ENCODE peak calls at places on chromosomes 5 and 9, in nine cellular contexts. One of them, this sample, is unnamed.

GRCh38 chr5:36667826-36668225 is 61.4 kb downstream of the SLC1A3 start:
- DNase-seq in brain microvascular endothelial cell: no peak
- DNase-seq in PC-3: peak; percentile 73
- DNase-seq in fibroblast of villous mesenchyme: peak; percentile 93
- DNase-seq in stomach: no peak
- DNase-seq in lower leg skin: no peak
- DNase-seq in PC-9: peak; percentile 97
- DNase-seq in esophagus squamous epithelium: no peak
- DNase-seq in spleen: no peak
- DNase-seq in this sample: no peak

GRCh38 chr5:67404261-67405100 is 207.9 kb upstream of the CD180 start:
- DNase-seq in esophagus squamous epithelium: no peak
- DNase-seq in stomach: no peak
- DNase-seq in spleen: no peak
- DNase-seq in PC-9: no peak
- DNase-seq in fibroblast of villous mesenchyme: no peak
- DNase-seq in lower leg skin: no peak
- DNase-seq in PC-3: peak; percentile 57
- DNase-seq in brain microvascular endothelial cell: peak; percentile 31
- DNase-seq in this sample: peak; percentile 50

GRCh38 chr9:72526901-72527800 is 5.7 kb downstream of the TMC1 start:
- DNase-seq in fibroblast of villous mesenchyme: peak; percentile 94
- DNase-seq in brain microvascular endothelial cell: peak; percentile 95
- DNase-seq in spleen: peak; percentile 77
- DNase-seq in PC-9: peak; percentile 97
- DNase-seq in esophagus squamous epithelium: no peak
- DNase-seq in lower leg skin: peak; percentile 94
- DNase-seq in PC-3: peak; percentile 84
- DNase-seq in stomach: peak; percentile 68
- DNase-seq in this sample: peak; percentile 50

GRCh38 chr9:110126986-110127864 is 80.7 kb downstream of the C9orf152 start:
- DNase-seq in lower leg skin: no peak
- DNase-seq in PC-9: no peak
- DNase-seq in fibroblast of villous mesenchyme: peak; percentile 97
- DNase-seq in spleen: peak; percentile 78
- DNase-seq in stomach: peak; percentile 33
- DNase-seq in brain microvascular endothelial cell: peak; percentile 68
- DNase-seq in esophagus squamous epithelium: no peak
- DNase-seq in PC-3: no peak
- DNase-seq in this sample: no peak

GRCh38 chr5:148844433-148845279 is 18.2 kb downstream of the ADRB2 start:
- DNase-seq in fibroblast of villous mesenchyme: no peak
- DNase-seq in lower leg skin: no peak
- DNase-seq in esophagus squamous epithelium: no peak
- DNase-seq in stomach: no peak
- DNase-seq in brain microvascular endothelial cell: no peak
- DNase-seq in PC-9: no peak
- DNase-seq in spleen: no peak
- DNase-seq in PC-3: no peak
- DNase-seq in this sample: no peak

GRCh38 chr5:137900925-137901817 is 11.9 kb downstream of the PKD2L2 start:
- DNase-seq in PC-3: no peak
- DNase-seq in stomach: no peak
- DNase-seq in spleen: no peak
- DNase-seq in lower leg skin: no peak
- DNase-seq in brain microvascular endothelial cell: no peak
- DNase-seq in PC-9: no peak
- DNase-seq in fibroblast of villous mesenchyme: no peak
- DNase-seq in esophagus squamous epithelium: no peak
- DNase-seq in this sample: no peak

GRCh38 chr5:177307544-177308363 is 3.9 kb downstream of the MXD3 start:
- DNase-seq in lower leg skin: no peak
- DNase-seq in PC-9: no peak
- DNase-seq in brain microvascular endothelial cell: no peak
- DNase-seq in PC-3: no peak
- DNase-seq in fibroblast of villous mesenchyme: no peak
- DNase-seq in stomach: no peak
- DNase-seq in spleen: peak; percentile 91
- DNase-seq in esophagus squamous epithelium: no peak
- DNase-seq in this sample: no peak

GRCh38 chr5:172052454-172053236 is 46.2 kb upstream of the FBXW11 start:
- DNase-seq in fibroblast of villous mesenchyme: peak; percentile 48
- DNase-seq in esophagus squamous epithelium: no peak
- DNase-seq in lower leg skin: no peak
- DNase-seq in PC-9: no peak
- DNase-seq in spleen: no peak
- DNase-seq in stomach: peak; percentile 39
- DNase-seq in brain microvascular endothelial cell: peak; percentile 84
- DNase-seq in PC-3: no peak
- DNase-seq in this sample: peak; percentile 12

GRCh38 chr5:131302506-131302905 is 38.7 kb downstream of the CDC42SE2 start:
- DNase-seq in PC-3: peak; percentile 44
- DNase-seq in brain microvascular endothelial cell: no peak
- DNase-seq in PC-9: peak; percentile 38
- DNase-seq in lower leg skin: no peak
- DNase-seq in fibroblast of villous mesenchyme: no peak
- DNase-seq in spleen: no peak
- DNase-seq in stomach: no peak
- DNase-seq in esophagus squamous epithelium: no peak
- DNase-seq in this sample: no peak

GRCh38 chr9:35907732-35908483 is 1.4 kb upstream of the SPAAR start:
- DNase-seq in spleen: no peak
- DNase-seq in lower leg skin: peak; percentile 93
- DNase-seq in esophagus squamous epithelium: no peak
- DNase-seq in stomach: peak; percentile 47
- DNase-seq in PC-3: peak; percentile 84
- DNase-seq in PC-9: peak; percentile 81
- DNase-seq in fibroblast of villous mesenchyme: peak; percentile 93
- DNase-seq in brain microvascular endothelial cell: peak; percentile 65
- DNase-seq in this sample: peak; percentile 37

GRCh38 chr9:131289301-131290038 is at the start of gene PLPP7:
- DNase-seq in brain microvascular endothelial cell: peak; percentile 43
- DNase-seq in spleen: no peak
- DNase-seq in stomach: no peak
- DNase-seq in fibroblast of villous mesenchyme: peak; percentile 58
- DNase-seq in PC-9: no peak
- DNase-seq in PC-3: no peak
- DNase-seq in lower leg skin: no peak
- DNase-seq in esophagus squamous epithelium: no peak
- DNase-seq in this sample: no peak

GRCh38 chr5:1299961-1300360 is 5.1 kb upstream of the TERT start:
- DNase-seq in esophagus squamous epithelium: no peak
- DNase-seq in fibroblast of villous mesenchyme: no peak
- DNase-seq in PC-3: no peak
- DNase-seq in PC-9: no peak
- DNase-seq in brain microvascular endothelial cell: no peak
- DNase-seq in stomach: no peak
- DNase-seq in lower leg skin: peak; percentile 66
- DNase-seq in spleen: peak; percentile 70
- DNase-seq in this sample: no peak

GRCh38 chr9:111186021-111186420 is 144.0 kb downstream of the OR2K2 start:
- DNase-seq in PC-9: no peak
- DNase-seq in spleen: no peak
- DNase-seq in esophagus squamous epithelium: no peak
- DNase-seq in fibroblast of villous mesenchyme: no peak
- DNase-seq in lower leg skin: no peak
- DNase-seq in PC-3: no peak
- DNase-seq in brain microvascular endothelial cell: no peak
- DNase-seq in stomach: no peak
- DNase-seq in this sample: no peak

GRCh38 chr5:136194611-136195010 is 1.6 kb upstream of the SMIM32 start:
- DNase-seq in fibroblast of villous mesenchyme: no peak
- DNase-seq in esophagus squamous epithelium: no peak
- DNase-seq in brain microvascular endothelial cell: no peak
- DNase-seq in spleen: peak; percentile 62
- DNase-seq in PC-9: no peak
- DNase-seq in PC-3: no peak
- DNase-seq in lower leg skin: peak; percentile 71
- DNase-seq in stomach: no peak
- DNase-seq in this sample: no peak

DNA sequence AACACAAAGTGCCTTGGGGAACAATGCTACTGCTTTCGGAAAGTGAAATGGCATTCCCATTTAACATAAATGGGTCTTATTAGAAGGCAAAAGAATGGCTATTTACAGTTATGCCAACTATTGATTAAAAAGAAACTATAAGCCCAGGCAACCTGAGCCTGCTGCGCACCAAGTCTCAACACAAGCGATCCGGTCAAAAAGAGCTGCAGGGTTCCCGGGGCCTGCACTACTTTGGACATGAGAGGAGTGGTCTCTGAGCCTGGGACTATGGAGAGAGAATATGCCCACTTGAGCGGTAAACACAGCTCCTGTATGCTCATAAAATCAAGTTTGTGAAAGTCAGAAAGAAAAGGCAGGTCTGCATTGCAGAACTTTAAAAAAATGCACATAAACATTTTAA is 660.7 kb downstream of the EFNA5 start:
- DNase-seq in stomach: no peak
- DNase-seq in brain microvascular endothelial cell: no peak
- DNase-seq in PC-9: no peak
- DNase-seq in spleen: no peak
- DNase-seq in esophagus squamous epithelium: no peak
- DNase-seq in lower leg skin: no peak
- DNase-seq in fibroblast of villous mesenchyme: no peak
- DNase-seq in PC-3: no peak
- DNase-seq in this sample: no peak
- H3K4me3 ChIP-seq in stomach: no peak overlapping the region
- H3K4me3 ChIP-seq in brain microvascular endothelial cell: no peak overlapping the region
- H3K4me3 ChIP-seq in PC-9: no peak overlapping the region
- H3K4me3 ChIP-seq in spleen: no peak overlapping the region
- H3K4me3 ChIP-seq in esophagus squamous epithelium: no peak overlapping the region
- H3K4me3 ChIP-seq in lower leg skin: no peak overlapping the region
- H3K4me3 ChIP-seq in fibroblast of villous mesenchyme: no peak overlapping the region
- H3K4me3 ChIP-seq in PC-3: no peak overlapping the region
- H3K4me3 ChIP-seq in this sample: no peak overlapping the region

GRCh38 chr5:71483355-71483754 is 27.9 kb downstream of the BDP1 start:
- DNase-seq in spleen: no peak
- DNase-seq in brain microvascular endothelial cell: peak; percentile 11
- DNase-seq in lower leg skin: no peak
- DNase-seq in fibroblast of villous mesenchyme: peak; percentile 63
- DNase-seq in PC-9: peak; percentile 91
- DNase-seq in stomach: no peak
- DNase-seq in PC-3: peak; percentile 80
- DNase-seq in esophagus squamous epithelium: no peak
- DNase-seq in this sample: peak; percentile 54

GRCh38 chr5:71481441-71481840 is 26.0 kb downstream of the BDP1 start:
- DNase-seq in lower leg skin: no peak
- DNase-seq in PC-3: no peak
- DNase-seq in esophagus squamous epithelium: no peak
- DNase-seq in stomach: no peak
- DNase-seq in spleen: no peak
- DNase-seq in brain microvascular endothelial cell: no peak
- DNase-seq in PC-9: no peak
- DNase-seq in fibroblast of villous mesenchyme: no peak
- DNase-seq in this sample: no peak

DNA sequence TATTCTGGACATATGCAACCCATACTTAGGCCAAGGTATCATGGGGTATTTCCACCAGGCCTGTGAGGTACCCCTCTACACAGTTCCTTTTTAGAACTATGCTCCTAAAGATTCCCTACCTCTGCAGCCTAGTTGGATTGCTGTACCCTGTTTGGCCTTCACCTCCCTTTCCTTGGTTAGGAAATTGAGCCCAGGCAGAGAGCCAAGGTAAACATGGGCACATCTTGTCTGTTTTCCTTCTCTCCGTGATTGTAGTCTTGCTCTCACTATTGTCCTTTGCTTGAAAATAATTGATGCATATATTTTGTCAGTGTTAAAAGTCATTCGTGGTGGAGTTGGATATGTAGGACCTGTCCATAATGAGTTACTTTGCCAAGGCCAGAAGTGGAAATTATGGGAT is 26.7 kb downstream of the BDP1 start:
- DNase-seq in PC-9: peak; percentile 43
- DNase-seq in brain microvascular endothelial cell: peak; percentile 56
- DNase-seq in esophagus squamous epithelium: no peak
- DNase-seq in stomach: no peak
- DNase-seq in fibroblast of villous mesenchyme: peak; percentile 43
- DNase-seq in lower leg skin: no peak
- DNase-seq in spleen: no peak
- DNase-seq in PC-3: peak; percentile 64
- DNase-seq in this sample: no peak
- TF ChIP-seq CTCF in PC-9: no peak
- TF ChIP-seq CTCF in brain microvascular endothelial cell: no peak
- TF ChIP-seq CTCF in esophagus squamous epithelium: no peak
- TF ChIP-seq CTCF in stomach: no peak
- TF ChIP-seq CTCF in fibroblast of villous mesenchyme: no peak
- TF ChIP-seq CTCF in lower leg skin: no peak
- TF ChIP-seq CTCF in spleen: no peak
- TF ChIP-seq CTCF in PC-3: no peak
- TF ChIP-seq CTCF in this sample: no peak

GRCh38 chr9:18382243-18382642 is 91.7 kb upstream of the ADAMTSL1 start:
- DNase-seq in PC-3: no peak
- DNase-seq in spleen: no peak
- DNase-seq in esophagus squamous epithelium: no peak
- DNase-seq in lower leg skin: no peak
- DNase-seq in PC-9: no peak
- DNase-seq in stomach: no peak
- DNase-seq in fibroblast of villous mesenchyme: no peak
- DNase-seq in brain microvascular endothelial cell: no peak
- DNase-seq in this sample: no peak
- H3K4me3 ChIP-seq in PC-3: no peak overlapping the region
- H3K4me3 ChIP-seq in spleen: no peak overlapping the region
- H3K4me3 ChIP-seq in esophagus squamous epithelium: no peak overlapping the region
- H3K4me3 ChIP-seq in lower leg skin: no peak overlapping the region
- H3K4me3 ChIP-seq in PC-9: no peak overlapping the region
- H3K4me3 ChIP-seq in stomach: no peak overlapping the region
- H3K4me3 ChIP-seq in fibroblast of villous mesenchyme: no peak overlapping the region
- H3K4me3 ChIP-seq in brain microvascular endothelial cell: no peak overlapping the region
- H3K4me3 ChIP-seq in this sample: no peak overlapping the region

DNA sequence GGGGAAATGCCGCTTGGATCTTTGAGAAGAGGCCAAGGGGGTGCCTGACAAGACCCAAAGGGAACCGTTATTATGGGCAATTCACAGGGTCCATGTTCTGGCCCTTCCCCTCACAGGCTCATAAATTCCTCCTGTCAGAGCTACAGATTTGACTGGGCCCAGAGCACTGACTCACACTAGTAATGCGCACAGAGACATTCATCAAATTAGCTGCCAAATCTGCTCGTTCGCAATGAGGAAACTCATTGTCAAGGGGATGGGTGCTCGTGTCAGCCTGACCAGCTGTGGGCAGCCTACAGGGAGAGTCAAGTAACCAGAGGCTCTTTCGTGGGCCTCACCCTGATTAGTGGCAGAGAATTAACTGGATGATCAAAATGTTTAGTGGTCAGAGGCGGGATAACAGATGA is 377.4 kb downstream of the ACTL7B start:
- DNase-seq in fibroblast of villous mesenchyme: peak; percentile 96
- DNase-seq in PC-3: peak; percentile 85
- DNase-seq in lower leg skin: no peak
- DNase-seq in PC-9: peak; percentile 93
- DNase-seq in stomach: no peak
- DNase-seq in brain microvascular endothelial cell: peak; percentile 85
- DNase-seq in spleen: no peak
- DNase-seq in esophagus squamous epithelium: no peak
- DNase-seq in this sample: peak; percentile 37
- TF ChIP-seq CTCF in fibroblast of villous mesenchyme: peak; percentile 25
- TF ChIP-seq CTCF in PC-3: no peak
- TF ChIP-seq CTCF in lower leg skin: no peak
- TF ChIP-seq CTCF in PC-9: no peak
- TF ChIP-seq CTCF in stomach: no peak
- TF ChIP-seq CTCF in brain microvascular endothelial cell: no peak
- TF ChIP-seq CTCF in spleen: no peak
- TF ChIP-seq CTCF in esophagus squamous epithelium: no peak
- TF ChIP-seq CTCF in this sample: no peak